ENCODE peak calls at places on chromosome 18, in six cellular contexts. I, A, L, S, F and D are unnamed samples.

GRCh38 chr18:48933578-48934399 is 17.0 kb downstream of the SMAD7 start:
- DNase-seq in I (no peak), A (no peak), L (no peak), S (no peak), F (no peak), D (no peak)

GRCh38 chr18:52220062-52220591 is 119.9 kb upstream of the DCC start:
- DNase-seq in I (no peak), A (no peak), L (no peak), S (no peak), F (no peak), D (no peak)

GRCh38 chr18:50126466-50126865 is 68.5 kb downstream of the MYO5B start:
- DNase-seq in I (no peak), A (no peak), L (no peak), S (no peak), F (no peak), D (no peak)

GRCh38 chr18:49447810-49448745 is 12.4 kb downstream of the DYM start:
- DNase-seq in I (no peak), A (no peak), L (no peak), S (peak), F (peak), D (peak)

GRCh38 chr18:79396431-79397287 is 929 bp downstream of the NFATC1 start:
- DNase-seq in I (no peak), A (no peak), L (peak), S (peak), F (peak), D (no peak)

GRCh38 chr18:33751613-33752221 is 173.7 kb downstream of the ASXL3 start:
- DNase-seq in I (no peak), A (no peak), L (no peak), S (peak), F (no peak), D (no peak)

GRCh38 chr18:9971313-9971920 is 57.6 kb downstream of the VAPA start:
- DNase-seq in I (peak), A (no peak), L (peak), S (peak), F (peak), D (peak)

GRCh38 chr18:45764000-45764686 is 40.2 kb downstream of the SLC14A1 start:
- DNase-seq in I (no peak), A (no peak), L (no peak), S (no peak), F (no peak), D (no peak)

GRCh38 chr18:49024408-49024807 is 73.6 kb upstream of the SMAD7 start:
- DNase-seq in I (no peak), A (no peak), L (no peak), S (no peak), F (no peak), D (no peak)

GRCh38 chr18:55546873-55547704 is 40.9 kb downstream of the TCF4 start:
- DNase-seq in I (no peak), A (no peak), L (no peak), S (no peak), F (no peak), D (no peak)

GRCh38 chr18:41624461-41624860 is 330.6 kb upstream of the PIK3C3 start:
- DNase-seq in I (no peak), A (no peak), L (no peak), S (no peak), F (no peak), D (no peak)

GRCh38 chr18:37314534-37314933 is 251.1 kb downstream of the CELF4 start:
- DNase-seq in I (no peak), A (no peak), L (no peak), S (no peak), F (no peak), D (peak)

GRCh38 chr18:26546875-26547301 is 1.5 kb downstream of the KCTD1 start:
- DNase-seq in I (no peak), A (no peak), L (no peak), S (no peak), F (no peak), D (no peak)

GRCh38 chr18:79571221-79572092 is 108.1 kb upstream of the CTDP1 start:
- DNase-seq in I (no peak), A (no peak), L (peak), S (no peak), F (no peak), D (peak)

GRCh38 chr18:57437433-57437781 is 2.2 kb downstream of the ONECUT2 start:
- DNase-seq in I (no peak), A (no peak), L (peak), S (peak), F (peak), D (peak)